ENCODE peak calls at places on chromosomes 3 and 15, in five cellular contexts. T is upper lobe of right lung, V is NCI-H1694, M is GM23338, B is GM10248. O is an unnamed sample.

GRCh38 chr3:48433472-48434118 is 3.7 kb upstream of the PLXNB1 start:
- DNase-seq in T (peak), V (no peak), M (no peak), B (no peak), O (no peak)

GRCh38 chr3:105365171-105365535 is 1.6 kb upstream of the ALCAM start:
- DNase-seq in T (no peak), V (no peak), M (peak), B (no peak), O (no peak)

GRCh38 chr15:59349715-59350420 is 22.8 kb downstream of the MYO1E start:
- DNase-seq in T (no peak), V (no peak), M (peak), B (peak), O (peak)

GRCh38 chr3:33437556-33438283 is 2.5 kb downstream of the UBP1 start:
- DNase-seq in T (no peak), V (no peak), M (peak), B (no peak), O (no peak)

GRCh38 chr3:64187065-64187959 is 38.0 kb downstream of the PRICKLE2 start:
- DNase-seq in T (no peak), V (peak), M (no peak), B (no peak), O (no peak)

GRCh38 chr15:52114656-52115055 is 2.1 kb upstream of the BCL2L10 start:
- DNase-seq in T (no peak), V (peak), M (no peak), B (no peak), O (no peak)

GRCh38 chr3:163951397-163951987 is 1126.8 kb downstream of the SI start:
- DNase-seq in T (no peak), V (no peak), M (peak), B (no peak), O (no peak)

GRCh38 chr3:184241447-184242296 is 7.1 kb downstream of the ALG3 start:
- DNase-seq in T (peak), V (peak), M (peak), B (peak), O (no peak)

GRCh38 chr15:64596701-64597468 is 136.5 kb downstream of the ZNF609 start:
- DNase-seq in T (no peak), V (peak), M (peak), B (peak), O (peak)

GRCh38 chr15:45747426-45747825 is 112.6 kb downstream of the SQOR start:
- DNase-seq in T (no peak), V (no peak), M (no peak), B (no peak), O (no peak)

GRCh38 chr3:8095724-8096123 is 405.9 kb upstream of the LMCD1 start:
- DNase-seq in T (no peak), V (no peak), M (peak), B (no peak), O (no peak)

GRCh38 chr15:88454867-88455810 is 12.0 kb downstream of the MRPL46 start:
- DNase-seq in T (no peak), V (peak), M (peak), B (peak), O (peak)

GRCh38 chr3:99669879-99670555 is 31.6 kb downstream of the COL8A1 start:
- DNase-seq in T (no peak), V (no peak), M (no peak), B (no peak), O (no peak)

GRCh38 chr3:129308636-129309035 is 30.0 kb downstream of the HMCES start:
- DNase-seq in T (no peak), V (no peak), M (no peak), B (no peak), O (no peak)

O was measured in stimulated activated naive CD8-positive, alpha-beta T cell treated with anti-CD3 and anti-CD28 coated beads, Interleukin-15, amount 100 ng/mL, for 72 hours.